ENCODE peak calls at places on chromosomes 2 and 18, in six cellular contexts. P is epithelial cell of proximal tubule, A is AG10803, D is progenitor cell of endocrine pancreas, H is thyroid gland, N is NCI-H2081. G is an unnamed sample.

GRCh38 chr2:220795705-220796104 is 776.4 kb downstream of the EPHA4 start:
- DNase-seq in P (no peak), A (no peak), D (no peak), H (no peak), N (no peak), G (no peak)

GRCh38 chr18:51342815-51343214 is 145.3 kb upstream of the MEX3C start:
- DNase-seq in P (no peak), A (no peak), D (no peak), H (no peak), N (no peak), G (no peak)

GRCh38 chr2:48254839-48255238 is 275.1 kb upstream of the STON1 start:
- DNase-seq in P (no peak), A (no peak), D (no peak), H (no peak), N (no peak), G (no peak)

GRCh38 chr2:27393225-27393624 is 12.7 kb upstream of the ZNF513 start:
- DNase-seq in P (no peak), A (no peak), D (no peak), H (no peak), N (no peak), G (no peak)

GRCh38 chr18:62372156-62372555 is 47.0 kb downstream of the TNFRSF11A start:
- DNase-seq in P (no peak), A (no peak), D (no peak), H (no peak), N (peak), G (no peak)

GRCh38 chr2:11865820-11866219 is 119.4 kb downstream of the LPIN1 start:
- DNase-seq in P (no peak), A (no peak), D (no peak), H (no peak), N (no peak), G (no peak)

GRCh38 chr2:123993728-123994323 is 31.3 kb upstream of the CNTNAP5 start:
- DNase-seq in P (peak), A (peak), D (peak), H (peak), N (no peak), G (peak)

GRCh38 chr18:9792565-9793226 is 84.6 kb downstream of the RAB31 start:
- DNase-seq in P (no peak), A (no peak), D (no peak), H (no peak), N (no peak), G (no peak)

GRCh38 chr2:49661809-49662208 is 507.5 kb upstream of the FSHR start:
- DNase-seq in P (no peak), A (no peak), D (no peak), H (no peak), N (no peak), G (no peak)

GRCh38 chr2:113276906-113277425 is 1.8 kb downstream of the PAX8 start:
- DNase-seq in P (no peak), A (no peak), D (no peak), H (no peak), N (no peak), G (no peak)

GRCh38 chr18:31302991-31303390 is 15.0 kb upstream of the DSG1 start:
- DNase-seq in P (peak), A (no peak), D (no peak), H (no peak), N (no peak), G (no peak)

GRCh38 chr2:165665614-165666013 is 128.4 kb downstream of the GALNT3 start:
- DNase-seq in P (no peak), A (no peak), D (no peak), H (no peak), N (no peak), G (no peak)

GRCh38 chr2:47321411-47322031 is 81.4 kb upstream of the MSH2 start:
- DNase-seq in P (no peak), A (peak), D (no peak), H (no peak), N (no peak), G (no peak)

GRCh38 chr18:63564576-63564975 is 22.4 kb downstream of the SERPINB12 start:
- DNase-seq in P (no peak), A (no peak), D (no peak), H (no peak), N (no peak), G (no peak)

GRCh38 chr2:180722551-180723239 is 257.7 kb upstream of the UBE2E3 start:
- DNase-seq in P (no peak), A (peak), D (no peak), H (no peak), N (no peak), G (no peak)

GRCh38 chr2:205868773-205869333 is 186.6 kb downstream of the NRP2 start:
- DNase-seq in P (peak), A (peak), D (no peak), H (no peak), N (no peak), G (no peak)

GRCh38 chr2:46350030-46350699 is 53.0 kb downstream of the EPAS1 start:
- DNase-seq in P (no peak), A (no peak), D (no peak), H (no peak), N (no peak), G (no peak)

GRCh38 chr2:64212801-64213321 is 68.6 kb upstream of the PELI1 start:
- DNase-seq in P (no peak), A (peak), D (no peak), H (no peak), N (no peak), G (no peak)

GRCh38 chr2:230961091-230961491 is 34.8 kb upstream of the SPATA3 start:
- DNase-seq in P (no peak), A (peak), D (no peak), H (no peak), N (no peak), G (no peak)

GRCh38 chr2:240788482-240788881 is 31.5 kb downstream of the KIF1A start:
- DNase-seq in P (no peak), A (no peak), D (no peak), H (no peak), N (no peak), G (no peak)

GRCh38 chr2:121502781-121503180 is 27.9 kb upstream of the RNU4ATAC start:
- DNase-seq in P (no peak), A (peak), D (no peak), H (no peak), N (no peak), G (no peak)

GRCh38 chr18:27952741-27953140 is 224.2 kb downstream of the CDH2 start:
- DNase-seq in P (no peak), A (no peak), D (no peak), H (no peak), N (no peak), G (no peak)

GRCh38 chr2:37671013-37671815 is at the start of gene CDC42EP3:
- DNase-seq in P (no peak), A (no peak), D (peak), H (peak), N (peak), G (peak)

GRCh38 chr18:24488824-24489493 is 28.5 kb downstream of the HRH4 start:
- DNase-seq in P (no peak), A (peak), D (no peak), H (no peak), N (peak), G (no peak)

G was measured in stomach.